ENCODE peak calls at places on chromosomes 2 and 18, in ten cellular contexts. Y is AML-193; S is central memory CD4-positive, alpha-beta T cell; K is HuH-7; Q is esophagus squamous epithelium; D is putamen; T is activated CD4-positive, alpha-beta T cell treated with anti-CD3 and anti-CD28 coated beads, Interleukin-2, amount 50 U/mL, for 48 hours; W is stimulated activated effector memory CD8-positive, alpha-beta T cell treated with anti-CD3 and anti-CD28 coated beads, Interleukin-12 subunit alpha, Interleukin-12 subunit beta, amount 100 ng/mL, for 72 hours; H is AG08396; I is amygdala. G is an unnamed sample.

GRCh38 chr18:3758531-3758930 is 308.6 kb downstream of the TGIF1 start:
- DNase-seq in Q (no peak), T (no peak), I (no peak), H (no peak), D (no peak), W (no peak), Y (no peak), S (no peak), K (no peak), G (no peak)

GRCh38 chr18:8659609-8660242 is 45.6 kb upstream of the MTCL1 start:
- DNase-seq in I (no peak), D (no peak), S (no peak), Q (no peak), W (peak; percentile 35), K (no peak), H (no peak), T (no peak), Y (no peak), G (no peak)

GRCh38 chr2:98471402-98472131 is 26.9 kb downstream of the INPP4A start:
- DNase-seq in D (no peak), W (no peak), Q (no peak), K (no peak), I (no peak), Y (no peak), S (no peak), H (no peak), T (no peak), G (no peak)

GRCh38 chr18:48667276-48668254 is 128.7 kb downstream of the CTIF start:
- DNase-seq in W (no peak), Q (no peak), Y (no peak), H (no peak), T (no peak), K (peak; percentile 35), S (no peak), I (peak; percentile 44), D (no peak), G (peak; percentile 73)

GRCh38 chr2:193518061-193518817 is 1323.5 kb upstream of the TMEFF2 start:
- DNase-seq in H (no peak), I (no peak), W (no peak), T (no peak), D (no peak), Y (no peak), Q (no peak), K (no peak), S (no peak), G (no peak)

GRCh38 chr2:13260401-13260800 is 543.7 kb downstream of the TRIB2 start:
- DNase-seq in K (no peak), I (no peak), Y (no peak), H (no peak), Q (no peak), D (no peak), S (no peak), T (no peak), W (no peak), G (no peak)

GRCh38 chr2:235366390-235366789 is 127.5 kb upstream of the AGAP1 start:
- DNase-seq in H (no peak), Y (no peak), K (no peak), W (no peak), T (no peak), D (no peak), I (no peak), S (no peak), Q (no peak), G (no peak)

GRCh38 chr2:205763708-205764501 is 81.6 kb downstream of the NRP2 start:
- DNase-seq in K (peak; percentile 34), Y (no peak), D (peak; percentile 47), Q (no peak), I (peak; percentile 54), S (peak; percentile 9), W (no peak), H (peak; percentile 68), T (peak; percentile 51), G (no peak)

G was measured in stimulated activated naive B cell treated with anti-CD40 and anti-IgM and Interleukin-4, amounts not matched to agents 10 μg/mL and 1 μg/mL and 100 μg/mL, for 72 hours.